ENCODE peak calls at places on chromosomes 5 and 9, in four cellular contexts. O, J, N and P are unnamed samples.

GRCh38 chr5:56330806-56331205 is 97.7 kb upstream of the ANKRD55 start:
- DNase-seq in O (no peak), J (no peak), N (no peak), P (no peak)

GRCh38 chr5:1431021-1431811 is 14.0 kb downstream of the SLC6A3 start:
- DNase-seq in O (no peak), J (no peak), N (no peak), P (no peak)

GRCh38 chr5:19855453-19855852 is 132.5 kb downstream of the CDH18 start:
- DNase-seq in O (no peak), J (no peak), N (no peak), P (no peak)

GRCh38 chr9:77589046-77589795 is 58.9 kb downstream of the GNA14 start:
- DNase-seq in O (no peak), J (no peak), N (no peak), P (no peak)

GRCh38 chr5:135134686-135135381 is 100.8 kb upstream of the PITX1 start:
- DNase-seq in O (no peak), J (no peak), N (no peak), P (no peak)

GRCh38 chr5:179203248-179203647 is 142.0 kb downstream of the ADAMTS2 start:
- DNase-seq in O (no peak), J (no peak), N (no peak), P (no peak)

GRCh38 chr5:157116483-157116954 is 7.7 kb upstream of the HAVCR2 start:
- DNase-seq in O (no peak), J (no peak), N (no peak), P (peak; percentile 63)

GRCh38 chr9:126916909-126917308 is 2.3 kb downstream of the RALGPS1 start:
- DNase-seq in O (peak; percentile 22), J (peak; percentile 48), N (peak; percentile 34), P (no peak)

GRCh38 chr5:10914741-10915480 is 153.9 kb upstream of the DAP start:
- DNase-seq in O (no peak), J (no peak), N (no peak), P (no peak)

GRCh38 chr5:79853676-79854418 is 137.2 kb downstream of the MTX3 start:
- DNase-seq in O (peak; percentile 44), J (peak; percentile 3), N (no peak), P (no peak)

GRCh38 chr9:90933468-90933867 is 131.8 kb downstream of the SYK start:
- DNase-seq in O (no peak), J (no peak), N (no peak), P (no peak)

GRCh38 chr9:89878687-89879086 is 273.9 kb downstream of the GADD45G start:
- DNase-seq in O (peak; percentile 0), J (peak; percentile 12), N (no peak), P (no peak)

GRCh38 chr9:122348288-122348777 is 22.5 kb upstream of the PTGS1 start:
- DNase-seq in O (no peak), J (no peak), N (no peak), P (no peak)

GRCh38 chr5:126683912-126684311 is 83.2 kb downstream of the PHAX start:
- DNase-seq in O (no peak), J (no peak), N (no peak), P (no peak)

GRCh38 chr9:122364783-122365150 is 6.1 kb upstream of the PTGS1 start:
- DNase-seq in O (no peak), J (no peak), N (no peak), P (no peak)

GRCh38 chr5:39411051-39411450 is 13.7 kb downstream of the DAB2 start:
- DNase-seq in O (no peak), J (no peak), N (no peak), P (no peak)

GRCh38 chr9:113349434-113350337 is at the start of gene BSPRY:
- DNase-seq in O (no peak), J (no peak), N (peak; percentile 35), P (no peak)

GRCh38 chr9:114140401-114140800 is 14.9 kb upstream of the COL27A1 start:
- DNase-seq in O (no peak), J (no peak), N (no peak), P (no peak)

GRCh38 chr9:106632621-106633020 is 230.3 kb upstream of the ZNF462 start:
- DNase-seq in O (no peak), J (no peak), N (no peak), P (no peak)

GRCh38 chr9:95024097-95024671 is 293.3 kb downstream of the FANCC start:
- DNase-seq in O (no peak), J (peak; percentile 84), N (no peak), P (no peak)

GRCh38 chr5:40736103-40736875 is 19.5 kb downstream of the TTC33 start:
- DNase-seq in O (peak; percentile 73), J (peak; percentile 48), N (no peak), P (peak; percentile 37)

GRCh38 chr5:126014691-126015090 is 408.5 kb upstream of the GRAMD2B start:
- DNase-seq in O (no peak), J (no peak), N (no peak), P (no peak)

GRCh38 chr5:168978015-168978414 is 322.9 kb downstream of the SLIT3 start:
- DNase-seq in O (no peak), J (no peak), N (no peak), P (no peak)

GRCh38 chr5:109589983-109590382 is 99.7 kb upstream of the MAN2A1 start:
- DNase-seq in O (no peak), J (no peak), N (no peak), P (no peak)

GRCh38 chr5:87103616-87104287 is 163.9 kb upstream of the RASA1 start:
- DNase-seq in O (no peak), J (no peak), N (no peak), P (no peak)

GRCh38 chr5:141001466-141001853 is 35.2 kb downstream of the PCDHAC2 start:
- DNase-seq in O (no peak), J (no peak), N (peak; percentile 45), P (no peak)

GRCh38 chr9:116000748-116001329 is 152.8 kb upstream of the PAPPA start:
- DNase-seq in O (peak; percentile 8), J (peak; percentile 32), N (peak; percentile 47), P (no peak)

GRCh38 chr5:59768204-59769040 is 125.1 kb downstream of the PDE4D start:
- DNase-seq in O (no peak), J (peak; percentile 77), N (peak; percentile 54), P (no peak)

GRCh38 chr9:124214116-124214515 is 43.6 kb upstream of the NEK6 start:
- DNase-seq in O (no peak), J (no peak), N (no peak), P (no peak)

GRCh38 chr9:114507726-114508125 is 2.5 kb upstream of the WHRN start:
- DNase-seq in O (peak; percentile 52), J (peak; percentile 24), N (no peak), P (no peak)

GRCh38 chr5:103211858-103212500 is 46.6 kb upstream of the MACIR start:
- DNase-seq in O (no peak), J (no peak), N (no peak), P (no peak)

GRCh38 chr5:41457942-41458341 is 52.5 kb downstream of the PLCXD3 start:
- DNase-seq in O (no peak), J (no peak), N (no peak), P (no peak)

GRCh38 chr9:14417230-14417629 is 103.3 kb upstream of the NFIB start:
- DNase-seq in O (no peak), J (no peak), N (no peak), P (no peak)

GRCh38 chr9:2919347-2919746 is 75.5 kb upstream of the PUM3 start:
- DNase-seq in O (no peak), J (no peak), N (no peak), P (no peak)

GRCh38 chr9:93920401-93920800 is 34.8 kb downstream of the BARX1 start:
- DNase-seq in O (no peak), J (no peak), N (no peak), P (no peak)

GRCh38 chr9:129383005-129383414 is 204.9 kb upstream of the IER5L start:
- DNase-seq in O (no peak), J (no peak), N (no peak), P (no peak)

GRCh38 chr5:150396247-150396646 is 16.5 kb downstream of the CD74 start:
- DNase-seq in O (no peak), J (no peak), N (no peak), P (no peak)
- TF ChIP-seq CREB1 in O (no peak), J (no peak), N (no peak), P (no peak)

DNA sequence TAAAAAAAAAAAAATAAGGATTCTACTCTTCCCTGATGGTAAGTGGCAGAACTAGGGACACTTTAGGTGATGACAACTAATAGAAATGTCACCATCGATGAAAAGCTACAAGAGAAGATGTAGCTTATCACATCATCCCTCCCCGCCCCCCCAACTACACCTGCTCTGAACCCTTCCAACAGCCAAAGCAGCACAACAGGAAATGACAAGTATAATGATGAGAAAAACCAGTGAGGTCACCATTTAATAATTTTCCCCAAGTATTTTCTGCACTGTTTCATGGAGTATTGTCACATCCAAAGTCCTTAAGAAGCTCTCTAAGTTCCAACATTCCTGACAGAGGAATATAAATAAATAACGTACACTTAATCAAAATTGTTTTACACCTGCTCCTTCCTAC is 221.4 kb downstream of the EFNA5 start:
- DNase-seq in O (no peak), J (no peak), N (no peak), P (no peak)
- TF ChIP-seq ESRRA in O (no peak), J (no peak), N (no peak), P (no peak)

GRCh38 chr9:134769084-134769455 is 111.5 kb upstream of the FCN2 start:
- DNase-seq in O (no peak), J (no peak), N (no peak), P (no peak)

GRCh38 chr9:134773842-134774241 is 106.8 kb upstream of the FCN2 start:
- DNase-seq in O (no peak), J (no peak), N (no peak), P (no peak)

GRCh38 chr9:134772331-134772730 is 108.3 kb upstream of the FCN2 start:
- DNase-seq in O (no peak), J (no peak), N (no peak), P (no peak)

GRCh38 chr9:134768332-134769083 is 112.1 kb upstream of the FCN2 start:
- DNase-seq in O (no peak), J (no peak), N (no peak), P (no peak)

DNA sequence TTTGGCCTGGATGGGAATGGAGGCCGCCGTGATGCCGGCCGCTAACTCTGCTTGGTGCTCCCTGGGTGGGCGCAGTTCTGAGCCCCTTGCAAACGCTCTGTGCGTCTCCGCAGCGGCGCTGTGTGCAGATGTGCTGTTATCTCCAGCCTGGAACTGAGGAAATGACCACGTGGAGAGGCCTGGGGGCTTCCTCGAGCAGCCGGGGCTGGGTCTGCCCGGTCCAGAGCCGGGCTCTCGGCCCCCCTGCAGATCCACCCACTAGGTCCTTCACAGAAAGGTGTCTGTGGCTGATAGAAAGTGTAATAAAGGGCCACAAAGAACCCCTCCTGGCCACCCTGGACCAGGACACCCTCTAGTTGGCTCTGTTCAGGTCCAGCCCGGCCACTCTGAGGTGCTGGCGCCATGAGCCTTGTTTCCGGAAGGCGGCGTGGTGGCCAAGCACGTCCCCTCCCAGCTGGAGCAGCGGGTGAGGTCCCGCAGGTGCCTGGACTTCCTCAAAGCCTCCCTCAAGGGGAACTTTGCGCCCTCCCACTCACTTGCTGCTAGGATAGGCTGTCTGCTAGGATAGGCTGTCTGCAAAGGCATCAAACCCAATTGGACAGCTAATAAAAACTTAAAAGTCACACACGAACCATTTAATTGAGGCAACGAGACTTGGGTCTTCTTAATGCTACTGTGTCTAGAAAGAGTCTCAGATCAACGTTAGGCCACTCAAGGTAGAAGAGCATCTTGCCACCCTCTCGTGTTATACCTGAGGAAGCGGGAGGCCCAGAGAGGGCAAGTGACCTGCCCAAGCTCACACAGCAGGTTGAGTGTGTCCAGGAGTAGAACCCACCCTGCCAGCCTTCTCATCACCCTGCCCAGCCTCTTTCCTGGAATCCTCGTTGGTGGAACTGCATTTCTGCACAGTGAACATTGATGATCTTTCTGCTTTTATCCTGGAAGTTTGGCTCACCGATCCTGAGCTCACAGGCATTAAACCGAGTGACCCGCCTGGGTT is 109.3 kb upstream of the FCN2 start:
- DNase-seq in O (peak; percentile 23), J (no peak), N (no peak), P (peak; percentile 34)
- TF ChIP-seq CREB1 in O (no peak), J (no peak), N (no peak), P (no peak)

GRCh38 chr5:96083361-96083881 is 121.8 kb upstream of the ELL2 start:
- DNase-seq in O (peak; percentile 28), J (no peak), N (no peak), P (no peak)
- TF ChIP-seq ESRRA in O (no peak), J (no peak), N (no peak), P (no peak)